ENCODE peak calls at places on chromosomes 3 and 15, in six cellular contexts. One of them, this sample, is unnamed.

GRCh38 chr3:45590256-45590655 is 4.3 kb upstream of the LIMD1 start:
- DNase-seq in small intestine: no peak
- DNase-seq in tibial artery: no peak
- DNase-seq in HepG2: no peak
- DNase-seq in adrenal gland: no peak
- DNase-seq in thoracic aorta: no peak
- DNase-seq in this sample: no peak

GRCh38 chr15:66923438-66923881 is 141.9 kb upstream of the SMAD3 start:
- DNase-seq in thoracic aorta: no peak
- DNase-seq in small intestine: peak; percentile 33
- DNase-seq in tibial artery: no peak
- DNase-seq in HepG2: peak; percentile 34
- DNase-seq in adrenal gland: no peak
- DNase-seq in this sample: no peak

GRCh38 chr15:100001405-100001804 is 268.2 kb upstream of the LYSMD4 start:
- DNase-seq in thoracic aorta: no peak
- DNase-seq in adrenal gland: no peak
- DNase-seq in small intestine: no peak
- DNase-seq in HepG2: no peak
- DNase-seq in tibial artery: no peak
- DNase-seq in this sample: no peak

GRCh38 chr15:73694419-73694818 is 10.2 kb downstream of the CD276 start:
- DNase-seq in tibial artery: peak; percentile 46
- DNase-seq in HepG2: no peak
- DNase-seq in adrenal gland: no peak
- DNase-seq in thoracic aorta: no peak
- DNase-seq in small intestine: no peak
- DNase-seq in this sample: peak; percentile 62

GRCh38 chr15:101504866-101505609 is 15.5 kb upstream of the PCSK6 start:
- DNase-seq in thoracic aorta: no peak
- DNase-seq in small intestine: no peak
- DNase-seq in tibial artery: no peak
- DNase-seq in adrenal gland: peak; percentile 35
- DNase-seq in HepG2: no peak
- DNase-seq in this sample: no peak

GRCh38 chr3:151460240-151460639 is 621 bp downstream of the IGSF10 start:
- DNase-seq in thoracic aorta: no peak
- DNase-seq in tibial artery: no peak
- DNase-seq in adrenal gland: no peak
- DNase-seq in small intestine: no peak
- DNase-seq in HepG2: no peak
- DNase-seq in this sample: no peak

GRCh38 chr3:50347187-50347813 is 1.8 kb upstream of the ZMYND10 start:
- DNase-seq in adrenal gland: peak; percentile 90
- DNase-seq in HepG2: peak; percentile 59
- DNase-seq in thoracic aorta: no peak
- DNase-seq in small intestine: peak; percentile 73
- DNase-seq in tibial artery: peak; percentile 62
- DNase-seq in this sample: peak; percentile 69

GRCh38 chr3:66478923-66479322 is 21.9 kb downstream of the LRIG1 start:
- DNase-seq in HepG2: no peak
- DNase-seq in small intestine: peak; percentile 60
- DNase-seq in adrenal gland: no peak
- DNase-seq in thoracic aorta: no peak
- DNase-seq in tibial artery: no peak
- DNase-seq in this sample: no peak

GRCh38 chr3:170780955-170781354 is 89.0 kb downstream of the RPL22L1 start:
- DNase-seq in thoracic aorta: no peak
- DNase-seq in HepG2: no peak
- DNase-seq in small intestine: no peak
- DNase-seq in adrenal gland: no peak
- DNase-seq in tibial artery: no peak
- DNase-seq in this sample: no peak

GRCh38 chr3:194250104-194251002 is 100.8 kb downstream of the CPN2 start:
- DNase-seq in thoracic aorta: no peak
- DNase-seq in HepG2: no peak
- DNase-seq in adrenal gland: peak; percentile 70
- DNase-seq in tibial artery: no peak
- DNase-seq in small intestine: peak; percentile 63
- DNase-seq in this sample: peak; percentile 86

GRCh38 chr3:45592830-45593707 is 1.5 kb upstream of the LIMD1 start:
- DNase-seq in thoracic aorta: peak; percentile 82
- DNase-seq in tibial artery: peak; percentile 97
- DNase-seq in HepG2: peak; percentile 89
- DNase-seq in small intestine: peak; percentile 94
- DNase-seq in adrenal gland: peak; percentile 97
- DNase-seq in this sample: peak; percentile 96

GRCh38 chr15:37995461-37996347 is 61.3 kb downstream of the TMCO5A start:
- DNase-seq in HepG2: peak; percentile 18
- DNase-seq in small intestine: peak; percentile 39
- DNase-seq in thoracic aorta: no peak
- DNase-seq in tibial artery: no peak
- DNase-seq in adrenal gland: no peak
- DNase-seq in this sample: no peak

GRCh38 chr3:27615555-27615954 is 106.6 kb downstream of the EOMES start:
- DNase-seq in HepG2: no peak
- DNase-seq in adrenal gland: no peak
- DNase-seq in thoracic aorta: no peak
- DNase-seq in small intestine: peak; percentile 91
- DNase-seq in tibial artery: no peak
- DNase-seq in this sample: no peak

GRCh38 chr3:42033741-42034140 is 57.4 kb upstream of the TRAK1 start:
- DNase-seq in adrenal gland: no peak
- DNase-seq in small intestine: no peak
- DNase-seq in tibial artery: no peak
- DNase-seq in HepG2: no peak
- DNase-seq in thoracic aorta: no peak
- DNase-seq in this sample: no peak

GRCh38 chr3:36319683-36320082 is 60.6 kb upstream of the STAC start:
- DNase-seq in HepG2: no peak
- DNase-seq in tibial artery: no peak
- DNase-seq in adrenal gland: no peak
- DNase-seq in small intestine: no peak
- DNase-seq in thoracic aorta: no peak
- DNase-seq in this sample: no peak

GRCh38 chr3:8625991-8626390 is 18.6 kb downstream of the SSUH2 start:
- DNase-seq in tibial artery: no peak
- DNase-seq in HepG2: no peak
- DNase-seq in small intestine: no peak
- DNase-seq in adrenal gland: no peak
- DNase-seq in thoracic aorta: no peak
- DNase-seq in this sample: no peak

DNA sequence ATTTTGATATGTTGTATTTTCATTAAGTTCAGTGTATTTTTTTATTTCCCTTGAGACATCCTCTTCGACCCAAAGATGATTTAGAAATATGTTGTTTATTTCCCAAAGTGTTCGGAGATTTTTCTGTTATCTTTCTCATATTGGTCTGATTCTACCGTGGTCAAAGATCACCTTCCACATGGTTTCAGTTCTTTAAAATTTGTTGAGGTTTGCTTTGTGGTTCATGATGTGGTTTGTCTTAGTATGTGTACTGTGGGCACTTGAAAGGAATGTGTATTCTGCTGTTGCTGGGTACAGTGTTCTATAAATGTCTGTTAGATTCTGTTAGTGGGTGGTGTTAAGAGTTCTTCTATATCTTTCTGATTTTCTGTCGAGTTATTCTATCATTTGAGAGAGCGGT is 103.4 kb upstream of the FHIT start:
- DNase-seq in small intestine: no peak
- DNase-seq in thoracic aorta: no peak
- DNase-seq in tibial artery: no peak
- DNase-seq in HepG2: no peak
- DNase-seq in adrenal gland: no peak
- DNase-seq in this sample: no peak
- H3K4me3 ChIP-seq in small intestine: no peak overlapping the region
- H3K4me3 ChIP-seq in thoracic aorta: no peak overlapping the region
- H3K4me3 ChIP-seq in tibial artery: no peak overlapping the region
- H3K4me3 ChIP-seq in HepG2: no peak overlapping the region
- H3K4me3 ChIP-seq in adrenal gland: no peak overlapping the region
- H3K4me3 ChIP-seq in this sample: no peak overlapping the region

DNA sequence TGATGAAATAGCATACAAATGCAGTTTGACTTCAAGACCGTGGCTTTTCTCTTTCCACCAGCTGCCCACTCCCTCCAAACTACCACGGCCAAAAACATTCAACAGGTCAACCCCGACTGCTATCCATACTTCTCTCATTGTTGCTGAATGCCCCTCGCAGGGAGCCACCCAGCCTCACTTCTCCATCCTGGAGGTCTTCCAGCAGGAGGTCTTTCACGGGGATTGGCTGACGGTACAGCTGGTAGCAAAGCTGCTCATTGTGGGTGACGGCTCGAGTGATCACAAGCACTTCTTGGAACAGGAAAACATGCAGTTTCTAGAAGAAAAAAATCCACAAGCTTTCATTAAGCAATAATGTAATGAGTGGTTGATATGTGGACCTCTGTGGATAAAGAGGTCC is 49.0 kb upstream of the TASOR start:
- DNase-seq in tibial artery: no peak
- DNase-seq in thoracic aorta: no peak
- DNase-seq in adrenal gland: no peak
- DNase-seq in small intestine: no peak
- DNase-seq in HepG2: no peak
- DNase-seq in this sample: no peak
- H3K36me3 ChIP-seq in tibial artery: peaks cover 5% of the 10 kb centered on the region
- H3K36me3 ChIP-seq in thoracic aorta: peaks cover 7% of the 10 kb centered on the region
- H3K36me3 ChIP-seq in adrenal gland: peaks cover 73% of the 10 kb centered on the region
- H3K36me3 ChIP-seq in small intestine: no peaks in the 10 kb centered on the region
- H3K36me3 ChIP-seq in HepG2: peaks cover 62% of the 10 kb centered on the region
- H3K36me3 ChIP-seq in this sample: peaks cover 3% of the 10 kb centered on the region

GRCh38 chr15:20349774-20350498 is 191.7 kb downstream of the GOLGA6L6 start:
- DNase-seq in HepG2: no peak
- DNase-seq in tibial artery: peak; percentile 20
- DNase-seq in small intestine: no peak
- DNase-seq in adrenal gland: no peak
- DNase-seq in thoracic aorta: no peak
- DNase-seq in this sample: peak; percentile 59

GRCh38 chr15:20353966-20354883 is 187.4 kb downstream of the GOLGA6L6 start:
- DNase-seq in thoracic aorta: no peak
- DNase-seq in adrenal gland: no peak
- DNase-seq in small intestine: no peak
- DNase-seq in tibial artery: no peak
- DNase-seq in HepG2: no peak
- DNase-seq in this sample: peak; percentile 45

GRCh38 chr15:20355256-20355868 is 186.2 kb downstream of the GOLGA6L6 start:
- DNase-seq in small intestine: no peak
- DNase-seq in adrenal gland: peak; percentile 50
- DNase-seq in tibial artery: no peak
- DNase-seq in thoracic aorta: no peak
- DNase-seq in HepG2: no peak
- DNase-seq in this sample: peak; percentile 13

GRCh38 chr15:20351448-20351961 is 190.1 kb downstream of the GOLGA6L6 start:
- DNase-seq in adrenal gland: no peak
- DNase-seq in thoracic aorta: no peak
- DNase-seq in small intestine: no peak
- DNase-seq in tibial artery: no peak
- DNase-seq in HepG2: no peak
- DNase-seq in this sample: peak; percentile 25

DNA sequence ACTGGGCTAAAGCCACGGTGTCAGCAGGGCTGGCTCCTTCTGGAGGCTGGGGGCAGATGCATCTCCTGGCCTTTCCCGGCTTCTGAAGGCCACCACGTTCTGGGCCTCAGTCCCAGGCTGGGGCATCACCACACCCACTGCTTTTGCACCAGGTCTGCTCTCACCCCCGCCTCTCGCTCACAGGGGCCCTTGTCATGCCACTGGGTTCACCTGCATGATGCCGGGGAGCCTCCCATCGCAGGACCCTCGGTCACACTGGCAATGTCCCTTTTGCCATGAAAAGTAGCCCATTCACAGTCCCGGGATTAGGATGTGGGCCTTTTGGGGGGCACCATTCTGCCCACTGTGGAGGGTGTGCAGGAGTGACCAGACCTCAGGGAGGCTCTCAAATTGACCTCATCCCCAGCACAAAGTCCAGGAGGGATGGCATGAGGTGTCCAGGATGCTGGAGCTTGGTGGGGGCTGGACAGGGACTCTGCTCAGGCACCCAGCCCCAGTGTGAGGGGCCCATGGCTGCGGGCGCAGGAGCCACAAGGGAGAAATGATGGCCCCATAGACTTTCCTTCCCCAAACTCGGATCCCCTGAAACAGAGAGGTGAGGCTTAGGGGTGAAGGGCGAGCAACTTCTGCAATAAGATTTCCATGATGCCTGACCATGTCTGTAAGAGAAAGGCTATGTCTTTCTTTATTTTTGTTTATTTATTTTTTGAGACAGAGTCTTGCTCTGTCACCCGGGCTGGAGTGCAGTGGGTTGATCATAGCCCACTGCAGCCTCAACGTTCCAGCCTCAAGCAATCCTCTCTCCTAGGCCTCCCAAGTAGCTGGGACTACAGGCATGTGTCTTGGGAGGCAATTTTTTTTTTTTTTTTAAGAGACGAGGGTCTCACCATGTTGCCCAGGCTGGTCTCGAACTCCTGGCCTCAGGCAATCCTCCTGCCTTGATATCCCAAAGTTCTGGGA is 189.1 kb downstream of the GOLGA6L6 start:
- DNase-seq in adrenal gland: no peak
- DNase-seq in small intestine: no peak
- DNase-seq in thoracic aorta: no peak
- DNase-seq in HepG2: no peak
- DNase-seq in tibial artery: no peak
- DNase-seq in this sample: peak; percentile 14
- H3K9me3 ChIP-seq in adrenal gland: no peaks in the 10 kb centered on the region
- H3K9me3 ChIP-seq in small intestine: peaks cover 5% of the 10 kb centered on the region
- H3K9me3 ChIP-seq in thoracic aorta: no peaks in the 10 kb centered on the region
- H3K9me3 ChIP-seq in HepG2: no peaks in the 10 kb centered on the region
- H3K9me3 ChIP-seq in tibial artery: no peaks in the 10 kb centered on the region
- H3K9me3 ChIP-seq in this sample: no peaks in the 10 kb centered on the region

GRCh38 chr15:91593081-91593480 is 260.4 kb upstream of the SLCO3A1 start:
- DNase-seq in adrenal gland: no peak
- DNase-seq in thoracic aorta: no peak
- DNase-seq in tibial artery: no peak
- DNase-seq in small intestine: no peak
- DNase-seq in HepG2: no peak
- DNase-seq in this sample: no peak

GRCh38 chr15:91593653-91594052 is 259.9 kb upstream of the SLCO3A1 start:
- DNase-seq in HepG2: no peak
- DNase-seq in small intestine: no peak
- DNase-seq in thoracic aorta: no peak
- DNase-seq in tibial artery: no peak
- DNase-seq in adrenal gland: no peak
- DNase-seq in this sample: no peak

GRCh38 chr15:91589360-91589759 is 264.1 kb upstream of the SLCO3A1 start:
- DNase-seq in small intestine: no peak
- DNase-seq in thoracic aorta: no peak
- DNase-seq in HepG2: peak; percentile 10
- DNase-seq in adrenal gland: no peak
- DNase-seq in tibial artery: no peak
- DNase-seq in this sample: no peak

DNA sequence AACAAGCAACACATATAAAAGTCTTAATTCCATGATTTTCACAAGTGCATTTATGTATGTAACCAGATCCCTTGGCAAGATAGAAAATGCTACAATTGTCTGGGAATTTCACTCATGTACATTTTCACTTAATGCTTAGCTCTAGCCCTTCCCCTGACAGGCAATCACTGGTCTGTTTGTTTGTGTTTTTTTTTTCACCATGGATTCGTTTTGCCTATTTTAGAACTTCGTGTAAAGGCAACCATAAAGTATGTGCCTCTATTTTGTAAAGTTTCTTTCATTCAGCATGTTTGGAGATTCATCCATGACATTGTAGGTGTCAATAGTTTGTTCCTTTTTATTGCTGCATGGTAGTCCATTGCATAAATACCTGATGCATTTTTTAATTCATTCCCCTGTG is 260.9 kb upstream of the SLCO3A1 start:
- DNase-seq in small intestine: no peak
- DNase-seq in thoracic aorta: no peak
- DNase-seq in adrenal gland: no peak
- DNase-seq in HepG2: no peak
- DNase-seq in tibial artery: no peak
- DNase-seq in this sample: no peak
- H3K4me3 ChIP-seq in small intestine: no peak overlapping the region
- H3K4me3 ChIP-seq in thoracic aorta: no peak overlapping the region
- H3K4me3 ChIP-seq in adrenal gland: no peak overlapping the region
- H3K4me3 ChIP-seq in HepG2: no peak overlapping the region
- H3K4me3 ChIP-seq in tibial artery: no peak overlapping the region
- H3K4me3 ChIP-seq in this sample: no peak overlapping the region